ENCODE peak calls at places on chromosomes 5 and 9, in five cellular contexts. One of them, this sample, is unnamed.

GRCh38 chr5:112351225-112351624 is 67.9 kb downstream of the EPB41L4A start:
- DNase-seq in MM.1S: no peak
- DNase-seq in adipocyte: no peak
- DNase-seq in HepG2: no peak
- DNase-seq in mesendoderm: no peak
- DNase-seq in this sample: no peak

GRCh38 chr9:79129865-79130480 is 441.8 kb upstream of the TLE4 start:
- DNase-seq in adipocyte: peak; percentile 84
- DNase-seq in mesendoderm: peak; percentile 16
- DNase-seq in HepG2: peak; percentile 1
- DNase-seq in MM.1S: peak; percentile 27
- DNase-seq in this sample: peak; percentile 84

GRCh38 chr5:127280494-127281220 is 9.9 kb upstream of the MEGF10 start:
- DNase-seq in HepG2: no peak
- DNase-seq in MM.1S: no peak
- DNase-seq in adipocyte: peak; percentile 14
- DNase-seq in mesendoderm: peak; percentile 38
- DNase-seq in this sample: peak; percentile 64

GRCh38 chr9:72952914-72953313 is at the start of gene ALDH1A1:
- DNase-seq in MM.1S: no peak
- DNase-seq in mesendoderm: peak; percentile 20
- DNase-seq in HepG2: peak; percentile 68
- DNase-seq in adipocyte: no peak
- DNase-seq in this sample: no peak

GRCh38 chr5:109452661-109453060 is 42.9 kb upstream of the PJA2 start:
- DNase-seq in mesendoderm: no peak
- DNase-seq in HepG2: no peak
- DNase-seq in MM.1S: no peak
- DNase-seq in adipocyte: peak; percentile 11
- DNase-seq in this sample: no peak

GRCh38 chr9:6805532-6805931 is 47.8 kb downstream of the KDM4C start:
- DNase-seq in HepG2: no peak
- DNase-seq in MM.1S: no peak
- DNase-seq in adipocyte: peak; percentile 61
- DNase-seq in mesendoderm: no peak
- DNase-seq in this sample: no peak

GRCh38 chr9:96148634-96149138 is 153.3 kb downstream of the HSD17B3 start:
- DNase-seq in MM.1S: no peak
- DNase-seq in HepG2: peak; percentile 62
- DNase-seq in mesendoderm: no peak
- DNase-seq in adipocyte: no peak
- DNase-seq in this sample: no peak

GRCh38 chr5:109905906-109906305 is 216.2 kb downstream of the MAN2A1 start:
- DNase-seq in MM.1S: no peak
- DNase-seq in HepG2: peak; percentile 69
- DNase-seq in mesendoderm: no peak
- DNase-seq in adipocyte: no peak
- DNase-seq in this sample: no peak

GRCh38 chr5:133712562-133712961 is 100.2 kb upstream of the FSTL4 start:
- DNase-seq in adipocyte: no peak
- DNase-seq in MM.1S: no peak
- DNase-seq in mesendoderm: no peak
- DNase-seq in HepG2: no peak
- DNase-seq in this sample: no peak

GRCh38 chr9:110048976-110049698 is 158.8 kb downstream of the C9orf152 start:
- DNase-seq in adipocyte: peak; percentile 70
- DNase-seq in mesendoderm: peak; percentile 59
- DNase-seq in MM.1S: peak; percentile 27
- DNase-seq in HepG2: no peak
- DNase-seq in this sample: peak; percentile 75

GRCh38 chr9:131679261-131680020 is 60.4 kb downstream of the RAPGEF1 start:
- DNase-seq in MM.1S: no peak
- DNase-seq in adipocyte: peak; percentile 30
- DNase-seq in mesendoderm: no peak
- DNase-seq in HepG2: no peak
- DNase-seq in this sample: no peak

GRCh38 chr9:8728910-8729309 is 929.3 kb upstream of the DMAC1 start:
- DNase-seq in adipocyte: no peak
- DNase-seq in HepG2: no peak
- DNase-seq in MM.1S: no peak
- DNase-seq in mesendoderm: no peak
- DNase-seq in this sample: no peak

GRCh38 chr5:62762503-62762902 is 183.9 kb downstream of the LRRC70 start:
- DNase-seq in mesendoderm: no peak
- DNase-seq in HepG2: no peak
- DNase-seq in MM.1S: no peak
- DNase-seq in adipocyte: no peak
- DNase-seq in this sample: no peak

GRCh38 chr5:113038714-113039113 is 62.1 kb downstream of the DCP2 start:
- DNase-seq in MM.1S: no peak
- DNase-seq in HepG2: no peak
- DNase-seq in adipocyte: no peak
- DNase-seq in mesendoderm: no peak
- DNase-seq in this sample: no peak

GRCh38 chr5:137621306-137621705 is 114.6 kb downstream of the KLHL3 start:
- DNase-seq in mesendoderm: no peak
- DNase-seq in MM.1S: no peak
- DNase-seq in adipocyte: no peak
- DNase-seq in HepG2: no peak
- DNase-seq in this sample: peak; percentile 7

GRCh38 chr9:117409321-117409720 is 5.5 kb downstream of the ASTN2 start:
- DNase-seq in mesendoderm: peak; percentile 41
- DNase-seq in HepG2: no peak
- DNase-seq in adipocyte: no peak
- DNase-seq in MM.1S: no peak
- DNase-seq in this sample: peak; percentile 54

GRCh38 chr5:142016576-142016975 is 3.7 kb upstream of the GNPDA1 start:
- DNase-seq in adipocyte: no peak
- DNase-seq in MM.1S: no peak
- DNase-seq in HepG2: no peak
- DNase-seq in mesendoderm: no peak
- DNase-seq in this sample: no peak

GRCh38 chr5:145750194-145750593 is 84.9 kb downstream of the PRELID2 start:
- DNase-seq in mesendoderm: no peak
- DNase-seq in adipocyte: peak; percentile 72
- DNase-seq in MM.1S: no peak
- DNase-seq in HepG2: no peak
- DNase-seq in this sample: no peak

GRCh38 chr5:98769006-98769255 is 4.5 kb upstream of the RGMB start:
- DNase-seq in MM.1S: peak; percentile 17
- DNase-seq in HepG2: no peak
- DNase-seq in mesendoderm: no peak
- DNase-seq in adipocyte: peak; percentile 90
- DNase-seq in this sample: peak; percentile 89

GRCh38 chr9:73239868-73240267 is 88.2 kb downstream of the ANXA1 start:
- DNase-seq in MM.1S: no peak
- DNase-seq in HepG2: no peak
- DNase-seq in adipocyte: no peak
- DNase-seq in mesendoderm: no peak
- DNase-seq in this sample: no peak

DNA sequence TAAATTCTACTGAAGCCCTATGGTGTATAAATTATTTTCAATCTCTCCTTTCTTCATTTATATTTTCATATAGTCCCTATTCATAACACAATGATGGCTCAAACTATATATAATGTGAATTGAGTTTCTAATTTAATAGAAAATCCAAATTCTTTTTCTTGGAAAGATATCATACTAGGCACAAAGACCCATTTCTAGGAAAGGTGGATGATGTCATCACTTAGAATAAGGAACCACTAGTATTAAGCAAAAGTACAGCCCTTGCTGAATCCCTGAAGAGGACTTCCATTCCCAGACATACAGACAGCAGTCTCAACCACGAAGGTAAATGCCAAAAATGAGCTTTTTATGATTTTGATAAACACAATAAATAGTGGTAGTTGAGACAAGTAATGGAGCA is 210.1 kb downstream of the FBN2 start:
- DNase-seq in MM.1S: no peak
- DNase-seq in mesendoderm: no peak
- DNase-seq in HepG2: no peak
- DNase-seq in adipocyte: no peak
- DNase-seq in this sample: no peak
- H3K36me3 ChIP-seq in MM.1S: no peaks in the 10 kb centered on the region
- H3K36me3 ChIP-seq in mesendoderm: peaks cover 15% of the 10 kb centered on the region
- H3K36me3 ChIP-seq in HepG2: no peaks in the 10 kb centered on the region
- H3K36me3 ChIP-seq in adipocyte: peaks cover 98% of the 10 kb centered on the region
- H3K36me3 ChIP-seq in this sample: peaks cover 66% of the 10 kb centered on the region

GRCh38 chr9:114287001-114287762 is 35.7 kb upstream of the ORM1 start:
- DNase-seq in HepG2: no peak
- DNase-seq in mesendoderm: no peak
- DNase-seq in adipocyte: no peak
- DNase-seq in MM.1S: no peak
- DNase-seq in this sample: peak; percentile 54

GRCh38 chr9:114285166-114285867 is 37.6 kb upstream of the ORM1 start:
- DNase-seq in mesendoderm: peak; percentile 59
- DNase-seq in MM.1S: no peak
- DNase-seq in HepG2: no peak
- DNase-seq in adipocyte: peak; percentile 95
- DNase-seq in this sample: peak; percentile 52

GRCh38 chr9:114287763-114288232 is 35.1 kb upstream of the ORM1 start:
- DNase-seq in HepG2: no peak
- DNase-seq in MM.1S: no peak
- DNase-seq in adipocyte: no peak
- DNase-seq in mesendoderm: no peak
- DNase-seq in this sample: no peak

GRCh38 chr9:114284316-114285060 is 38.4 kb upstream of the ORM1 start:
- DNase-seq in HepG2: no peak
- DNase-seq in adipocyte: no peak
- DNase-seq in MM.1S: no peak
- DNase-seq in mesendoderm: no peak
- DNase-seq in this sample: peak; percentile 40

DNA sequence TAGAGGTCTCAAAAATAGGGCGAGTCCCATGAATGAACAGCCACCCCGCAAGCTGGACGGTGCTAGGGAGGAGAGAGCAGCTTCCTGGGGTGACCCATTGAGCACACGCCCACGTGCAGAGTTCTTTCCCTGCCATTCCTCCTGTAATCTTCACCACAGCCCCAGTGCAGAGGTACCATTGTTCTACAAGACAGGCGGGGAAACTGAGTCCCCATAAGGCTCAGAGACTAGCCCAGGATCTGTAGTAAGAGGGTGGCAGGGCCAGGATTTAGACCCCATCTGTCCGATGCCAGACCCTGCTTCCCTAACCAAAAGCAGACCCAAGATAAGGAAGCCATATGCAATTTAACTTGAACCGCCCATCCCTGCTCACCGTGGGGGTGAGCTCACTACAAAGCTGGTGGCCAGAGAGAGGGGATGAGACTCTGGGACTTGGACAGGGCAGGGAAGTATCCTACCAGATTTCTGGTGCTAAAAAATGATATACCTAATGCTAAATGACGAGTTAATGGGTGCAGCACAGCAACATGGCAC is 36.7 kb upstream of the ORM1 start:
- DNase-seq in adipocyte: no peak
- DNase-seq in HepG2: no peak
- DNase-seq in MM.1S: no peak
- DNase-seq in mesendoderm: no peak
- DNase-seq in this sample: peak; percentile 29
- H3K4me1 ChIP-seq in adipocyte: peaks cover 20% of the 10 kb centered on the region
- H3K4me1 ChIP-seq in HepG2: no peaks in the 10 kb centered on the region
- H3K4me1 ChIP-seq in MM.1S: peaks cover 14% of the 10 kb centered on the region
- H3K4me1 ChIP-seq in mesendoderm: no peaks in the 10 kb centered on the region
- H3K4me1 ChIP-seq in this sample: no peaks in the 10 kb centered on the region

GRCh38 chr9:133954862-133955529 is 37.1 kb downstream of the VAV2 start:
- DNase-seq in adipocyte: peak; percentile 2
- DNase-seq in MM.1S: no peak
- DNase-seq in HepG2: no peak
- DNase-seq in mesendoderm: no peak
- DNase-seq in this sample: no peak

GRCh38 chr9:133953976-133954709 is 38.0 kb downstream of the VAV2 start:
- DNase-seq in MM.1S: no peak
- DNase-seq in HepG2: no peak
- DNase-seq in mesendoderm: no peak
- DNase-seq in adipocyte: no peak
- DNase-seq in this sample: no peak

GRCh38 chr9:133957328-133957727 is 34.8 kb downstream of the VAV2 start:
- DNase-seq in adipocyte: no peak
- DNase-seq in MM.1S: no peak
- DNase-seq in HepG2: no peak
- DNase-seq in mesendoderm: peak; percentile 22
- DNase-seq in this sample: peak; percentile 68

GRCh38 chr9:133956520-133957076 is 35.5 kb downstream of the VAV2 start:
- DNase-seq in HepG2: no peak
- DNase-seq in adipocyte: peak; percentile 71
- DNase-seq in MM.1S: no peak
- DNase-seq in mesendoderm: peak; percentile 44
- DNase-seq in this sample: peak; percentile 81

DNA sequence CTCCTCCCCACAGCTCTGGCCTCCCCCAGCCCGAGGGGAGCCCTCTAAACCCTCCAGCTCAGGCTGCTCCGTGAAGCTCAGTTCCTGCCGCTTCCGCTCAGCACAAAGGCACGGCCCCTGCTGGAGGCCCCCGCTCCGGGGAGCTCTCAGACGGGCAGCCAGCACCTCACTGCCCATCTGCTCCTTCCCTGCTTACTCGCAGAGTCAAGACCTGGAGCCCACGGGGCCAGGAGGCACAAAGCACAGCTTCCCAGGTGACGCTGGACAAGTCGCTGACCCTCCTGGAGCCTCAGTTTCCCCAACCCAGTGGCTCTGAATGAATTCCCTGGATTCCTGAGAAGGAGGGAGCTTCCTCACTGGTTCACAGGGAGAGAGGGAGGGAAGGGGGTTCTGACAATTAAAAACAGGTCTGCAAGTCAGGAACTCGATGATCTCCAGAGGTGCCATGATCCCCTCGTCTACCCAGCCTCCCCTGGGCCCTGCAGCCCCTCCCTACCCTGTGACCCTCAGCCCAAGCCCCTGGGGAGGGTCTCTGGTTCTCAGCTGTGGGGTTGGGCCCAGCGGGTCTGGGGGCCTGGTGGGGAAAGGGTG is 36.2 kb downstream of the VAV2 start:
- DNase-seq in adipocyte: peak; percentile 75
- DNase-seq in mesendoderm: peak; percentile 82
- DNase-seq in HepG2: no peak
- DNase-seq in MM.1S: no peak
- DNase-seq in this sample: peak; percentile 86
- H3K9ac ChIP-seq in adipocyte: peak overlapping the region; percentile 54
- H3K9ac ChIP-seq in mesendoderm: peak overlapping the region; percentile 65
- H3K9ac ChIP-seq in HepG2: no peak overlapping the region
- H3K9ac ChIP-seq in MM.1S: no peak overlapping the region
- H3K9ac ChIP-seq in this sample: no peak overlapping the region

GRCh38 chr9:136422876-136423275 is 12.4 kb downstream of the PMPCA start:
- DNase-seq in mesendoderm: no peak
- DNase-seq in adipocyte: no peak
- DNase-seq in HepG2: no peak
- DNase-seq in MM.1S: no peak
- DNase-seq in this sample: no peak

GRCh38 chr9:136421791-136422190 is 11.3 kb downstream of the PMPCA start:
- DNase-seq in mesendoderm: no peak
- DNase-seq in adipocyte: no peak
- DNase-seq in HepG2: no peak
- DNase-seq in MM.1S: no peak
- DNase-seq in this sample: no peak

GRCh38 chr9:136423432-136424146 is 13.1 kb downstream of the PMPCA start:
- DNase-seq in MM.1S: no peak
- DNase-seq in HepG2: no peak
- DNase-seq in adipocyte: no peak
- DNase-seq in mesendoderm: no peak
- DNase-seq in this sample: no peak

GRCh38 chr9:136426787-136427186 is 12.9 kb downstream of the INPP5E start:
- DNase-seq in adipocyte: no peak
- DNase-seq in MM.1S: no peak
- DNase-seq in HepG2: no peak
- DNase-seq in mesendoderm: no peak
- DNase-seq in this sample: no peak

GRCh38 chr9:136424750-136425362 is 14.4 kb downstream of the PMPCA start:
- DNase-seq in HepG2: no peak
- DNase-seq in MM.1S: no peak
- DNase-seq in mesendoderm: no peak
- DNase-seq in adipocyte: no peak
- DNase-seq in this sample: no peak
- H3K36me3 ChIP-seq in HepG2: peaks cover 20% of the 10 kb centered on the region
- H3K36me3 ChIP-seq in MM.1S: peaks cover 3% of the 10 kb centered on the region
- H3K36me3 ChIP-seq in mesendoderm: peaks cover 6% of the 10 kb centered on the region
- H3K36me3 ChIP-seq in adipocyte: peaks cover 56% of the 10 kb centered on the region
- H3K36me3 ChIP-seq in this sample: peaks cover 44% of the 10 kb centered on the region